ENCODE peak calls at places on chromosomes 4 and X, in ten cellular contexts. H is HCT116, T is DND-41, I is MCF 10A, S is IMR-90, W is B cell, L is type B pancreatic cell, N is progenitor cell of endocrine pancreas, U is choroid plexus epithelial cell, Y is GM13976. O is an unnamed sample.

GRCh38 chr4:120921456-120922389 is 803 bp downstream of the PRDM5 start:
- DNase-seq in H (no peak), T (no peak), I (peak; percentile 68), S (peak; percentile 68), W (peak; percentile 17), L (peak; percentile 76), N (peak; percentile 32), U (peak; percentile 60), Y (no peak), O (peak; percentile 88)

GRCh38 chr4:169410839-169411770 is 140.3 kb upstream of the SH3RF1 start:
- DNase-seq in H (no peak), T (peak; percentile 88), I (no peak), S (peak; percentile 85), W (no peak), L (no peak), N (no peak), U (peak; percentile 94), Y (peak; percentile 47), O (no peak)

GRCh38 chr4:173399016-173399415 is at the start of gene SCRG1:
- DNase-seq in H (no peak), T (no peak), I (no peak), S (peak; percentile 4), W (no peak), L (no peak), N (no peak), U (no peak), Y (no peak), O (no peak)

GRCh38 chrX:51837926-51838325 is 55.5 kb upstream of the MAGED1 start:
- DNase-seq in H (no peak), T (no peak), I (peak; percentile 27), S (peak; percentile 52), W (no peak), L (no peak), N (no peak), U (peak; percentile 76), Y (no peak), O (no peak)

GRCh38 chrX:150594584-150594983 is 26.2 kb downstream of the MTM1 start:
- DNase-seq in H (no peak), T (no peak), I (no peak), S (no peak), W (no peak), L (no peak), N (no peak), U (no peak), Y (no peak), O (no peak)

GRCh38 chrX:77342028-77342427 is 105.2 kb upstream of the FGF16 start:
- DNase-seq in H (no peak), T (peak; percentile 39), I (no peak), S (no peak), W (no peak), L (no peak), N (no peak), U (no peak), Y (no peak), O (no peak)

GRCh38 chr4:94068712-94069111 is 139.0 kb upstream of the SMARCAD1 start:
- DNase-seq in H (no peak), T (no peak), I (no peak), S (no peak), W (no peak), L (no peak), N (no peak), U (peak; percentile 17), Y (no peak), O (no peak)

GRCh38 chrX:154649864-154650510 is 3.4 kb downstream of the CTAG2 start:
- DNase-seq in H (no peak), T (no peak), I (no peak), S (no peak), W (peak; percentile 22), L (no peak), N (no peak), U (no peak), Y (no peak), O (peak; percentile 80)

GRCh38 chr4:147943159-147943638 is 211.3 kb downstream of the ARHGAP10 start:
- DNase-seq in H (no peak), T (no peak), I (no peak), S (no peak), W (no peak), L (no peak), N (no peak), U (no peak), Y (peak; percentile 54), O (no peak)

DNA sequence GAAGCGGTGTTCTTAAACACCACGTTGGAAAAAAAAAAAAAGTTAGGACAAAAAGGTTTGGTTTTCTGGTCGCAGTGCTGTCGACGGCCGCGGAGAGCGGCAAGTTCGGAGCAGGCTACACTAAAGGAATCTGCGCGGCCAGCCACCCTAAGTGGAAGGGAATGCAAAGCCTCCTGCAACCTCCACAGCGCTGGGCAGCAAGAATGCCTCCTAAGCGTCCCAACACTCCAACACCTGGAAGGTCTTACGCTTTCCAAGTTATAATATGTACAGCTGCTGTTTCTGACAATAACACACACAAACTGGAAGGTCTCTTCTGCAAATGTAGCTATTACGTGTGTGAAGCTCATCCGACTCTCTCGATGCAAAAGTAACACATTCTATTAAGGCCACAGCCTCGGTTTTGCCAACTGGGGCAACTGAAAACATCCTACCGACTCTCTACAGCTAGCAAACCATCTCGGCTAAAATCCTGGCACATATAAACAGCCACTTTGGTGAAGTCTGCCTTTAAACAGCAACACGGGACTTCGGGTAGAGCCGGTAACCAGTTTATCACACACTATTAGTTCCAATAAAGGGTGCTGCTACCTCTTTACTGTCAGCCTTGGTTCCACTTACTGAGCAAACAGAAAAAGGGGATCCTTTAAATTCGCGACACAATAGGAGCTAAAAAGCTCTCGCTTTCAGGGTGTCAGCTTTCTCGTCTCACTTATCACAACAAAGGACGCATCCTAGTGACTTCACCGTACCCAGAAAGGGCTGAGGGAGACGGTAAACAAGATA is 900 bp downstream of the SMIM14 start:
- DNase-seq in H (peak; percentile 21), T (peak; percentile 20), I (peak; percentile 71), S (peak; percentile 69), W (peak; percentile 26), L (no peak), N (peak; percentile 17), U (peak; percentile 75), Y (peak; percentile 50), O (no peak)
- TF ChIP-seq CTCF in H (no peak), T (peak; percentile 2), I (no peak), S (no peak), W (no peak), L (peak; percentile 23), N (no peak), U (peak; percentile 4), Y (no peak), O (no peak)

GRCh38 chr4:189096108-189096507 is 844.6 kb upstream of the FRG1 start:
- DNase-seq in H (no peak), T (no peak), I (no peak), S (no peak), W (no peak), L (no peak), N (no peak), U (no peak), Y (no peak), O (no peak)

GRCh38 chr4:189092596-189092995 is 848.1 kb upstream of the FRG1 start:
- DNase-seq in H (no peak), T (peak; percentile 9), I (peak; percentile 37), S (peak; percentile 42), W (no peak), L (no peak), N (no peak), U (peak; percentile 0), Y (no peak), O (no peak)

DNA sequence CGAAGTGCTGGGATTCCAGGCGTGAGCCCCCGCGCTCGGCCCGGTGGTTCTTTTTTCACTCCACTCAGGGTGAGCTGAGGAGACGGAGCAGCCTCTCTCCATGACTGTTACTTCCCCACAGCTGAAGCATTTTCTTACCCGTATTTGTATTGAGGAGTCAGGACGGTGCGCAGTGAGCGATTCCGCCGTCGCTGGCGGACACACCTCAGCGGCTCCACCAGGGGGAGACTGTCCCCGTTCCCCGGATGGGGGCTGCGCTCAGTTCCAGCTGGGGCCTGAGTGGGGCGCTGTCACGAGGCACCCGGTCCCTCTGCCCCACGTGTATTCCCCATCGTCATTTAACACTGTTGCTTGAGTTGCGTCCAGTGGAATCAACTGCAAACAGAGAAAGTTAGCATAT is 844.0 kb upstream of the FRG1 start:
- DNase-seq in H (no peak), T (no peak), I (no peak), S (no peak), W (no peak), L (no peak), N (no peak), U (no peak), Y (no peak), O (no peak)
- TF ChIP-seq CTCF in H (peak; percentile 72), T (no peak), I (peak; percentile 18), S (no peak), W (no peak), L (peak; percentile 23), N (no peak), U (no peak), Y (no peak), O (peak; percentile 11)

DNA sequence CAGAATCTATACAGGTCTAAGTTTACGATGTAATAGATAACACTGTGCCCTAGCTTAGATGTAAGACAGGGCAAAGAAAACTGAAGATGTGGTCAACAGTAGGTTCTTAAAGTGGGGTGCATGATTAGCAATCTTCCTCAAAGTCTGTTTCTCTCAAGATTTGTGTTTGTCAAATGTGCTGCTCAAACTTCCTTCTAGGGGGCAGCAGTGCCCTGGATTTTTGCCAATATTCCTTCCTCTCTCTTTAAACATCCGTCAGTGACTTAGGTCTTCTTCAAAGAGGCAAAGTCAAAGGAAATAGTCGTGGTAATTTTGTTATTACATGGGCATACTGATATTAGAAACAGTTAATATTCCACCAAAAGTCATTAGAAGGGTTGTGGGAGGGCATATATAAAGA is 4.2 kb upstream of the PDHA2 start:
- DNase-seq in H (peak; percentile 24), T (peak; percentile 25), I (peak; percentile 1), S (no peak), W (no peak), L (no peak), N (no peak), U (peak; percentile 25), Y (no peak), O (no peak)
- TF ChIP-seq CTCF in H (peak; percentile 66), T (peak; percentile 60), I (no peak), S (no peak), W (no peak), L (peak; percentile 74), N (peak; percentile 60), U (peak; percentile 48), Y (no peak), O (peak; percentile 38)

GRCh38 chrX:99717716-99718115 is 692.4 kb downstream of the PCDH19 start:
- DNase-seq in H (no peak), T (no peak), I (no peak), S (no peak), W (no peak), L (no peak), N (no peak), U (no peak), Y (no peak), O (no peak)

GRCh38 chrX:99719140-99719539 is 690.9 kb downstream of the PCDH19 start:
- DNase-seq in H (no peak), T (no peak), I (no peak), S (no peak), W (no peak), L (no peak), N (no peak), U (no peak), Y (no peak), O (no peak)

DNA sequence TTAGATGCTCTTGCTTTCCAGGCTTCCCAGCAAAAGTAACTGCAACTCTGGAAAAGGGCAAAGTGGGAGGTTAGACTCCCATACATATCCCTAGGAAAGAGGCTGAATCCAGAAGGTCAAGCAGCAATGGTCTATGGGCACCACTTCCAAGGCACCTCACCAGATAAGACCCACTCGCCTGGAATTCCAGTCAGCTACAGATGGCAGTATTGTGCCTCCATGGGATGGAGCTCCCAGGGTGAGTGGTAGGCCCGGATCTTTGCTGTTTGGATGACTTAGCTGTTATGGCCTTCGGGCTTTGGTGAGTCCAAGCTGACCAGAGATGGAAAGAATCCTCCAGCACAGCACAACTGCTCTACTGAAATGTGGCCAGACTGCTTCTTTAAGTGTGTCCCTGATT is 688.0 kb downstream of the PCDH19 start:
- DNase-seq in H (no peak), T (no peak), I (no peak), S (no peak), W (no peak), L (no peak), N (no peak), U (no peak), Y (no peak), O (no peak)
- TF ChIP-seq CTCF in H (no peak), T (no peak), I (no peak), S (no peak), W (no peak), L (no peak), N (no peak), U (no peak), Y (no peak), O (no peak)

O was measured in osteocyte.